ENCODE peak calls at places on chromosome 20, in four cellular contexts. L is NCI-H2081, G is DMS79 treated with DMSO at 0.1 percent for 48 hours, S is MCF 10A. W is an unnamed sample.

GRCh38 chr20:1334370-1334731 is 5.4 kb upstream of the SDCBP2 start:
- DNase-seq in L (no peak), G (no peak), S (no peak), W (no peak)

GRCh38 chr20:46558511-46558959 is 8.1 kb upstream of the OCSTAMP start:
- DNase-seq in L (no peak), G (no peak), S (peak; percentile 80), W (peak; percentile 71)

GRCh38 chr20:20435453-20435852 is 67.5 kb downstream of the INSM1 start:
- DNase-seq in L (peak; percentile 37), G (no peak), S (no peak), W (no peak)

GRCh38 chr20:61733891-61734732 is 331.6 kb downstream of the TAF4 start:
- DNase-seq in L (no peak), G (no peak), S (no peak), W (no peak)

GRCh38 chr20:50304883-50305635 is 114.4 kb downstream of the CEBPB start:
- DNase-seq in L (no peak), G (no peak), S (peak; percentile 59), W (no peak)

GRCh38 chr20:51749674-51750036 is 18.5 kb downstream of the ATP9A start:
- DNase-seq in L (no peak), G (no peak), S (peak; percentile 67), W (no peak)

GRCh38 chr20:24708411-24709295 is 239.2 kb downstream of the SYNDIG1 start:
- DNase-seq in L (no peak), G (no peak), S (no peak), W (no peak)

GRCh38 chr20:13453367-13453766 is 185.4 kb downstream of the TASP1 start:
- DNase-seq in L (no peak), G (no peak), S (no peak), W (no peak)

GRCh38 chr20:57562541-57563465 is 1.9 kb downstream of the PCK1 start:
- DNase-seq in L (no peak), G (no peak), S (no peak), W (no peak)

GRCh38 chr20:61842011-61842410 is 223.7 kb downstream of the TAF4 start:
- DNase-seq in L (no peak), G (peak; percentile 54), S (no peak), W (no peak)

GRCh38 chr20:2708073-2708415 is 15.5 kb downstream of the EBF4 start:
- DNase-seq in L (no peak), G (peak; percentile 90), S (no peak), W (no peak)

GRCh38 chr20:24994470-24995368 is 2.2 kb upstream of the APMAP start:
- DNase-seq in L (peak; percentile 74), G (peak; percentile 60), S (peak; percentile 84), W (no peak)

GRCh38 chr20:51220293-51220706 is 197.4 kb upstream of the KCNG1 start:
- DNase-seq in L (no peak), G (no peak), S (peak; percentile 22), W (no peak)

GRCh38 chr20:4896971-4897497 is 104.3 kb downstream of the SLC23A2 start:
- DNase-seq in L (peak; percentile 35), G (no peak), S (no peak), W (peak; percentile 36)

GRCh38 chr20:8918145-8918544 is 150.7 kb upstream of the PLCB4 start:
- DNase-seq in L (no peak), G (no peak), S (no peak), W (no peak)

GRCh38 chr20:35618372-35619131 is 2.9 kb downstream of the SPAG4 start:
- DNase-seq in L (no peak), G (no peak), S (peak; percentile 49), W (no peak)

GRCh38 chr20:16485406-16485805 is 87.8 kb downstream of the KIF16B start:
- DNase-seq in L (no peak), G (no peak), S (peak; percentile 18), W (no peak)

GRCh38 chr20:7926767-7927166 is 13.5 kb downstream of the HAO1 start:
- DNase-seq in L (peak; percentile 9), G (no peak), S (peak; percentile 50), W (no peak)

GRCh38 chr20:8515810-8516435 is 383.9 kb downstream of the PLCB1 start:
- DNase-seq in L (no peak), G (no peak), S (no peak), W (no peak)

GRCh38 chr20:23200914-23201313 is 114.8 kb upstream of the CD93 start:
- DNase-seq in L (peak; percentile 29), G (no peak), S (peak; percentile 79), W (peak; percentile 42)

GRCh38 chr20:13447385-13448180 is 191.1 kb downstream of the TASP1 start:
- DNase-seq in L (no peak), G (no peak), S (no peak), W (no peak)

GRCh38 chr20:2698912-2699311 is 6.3 kb downstream of the EBF4 start:
- DNase-seq in L (no peak), G (peak; percentile 6), S (no peak), W (no peak)

GRCh38 chr20:53942121-53942816 is 128.1 kb downstream of the BCAS1 start:
- DNase-seq in L (no peak), G (no peak), S (no peak), W (peak; percentile 28)

GRCh38 chr20:48360338-48360698 is 467.5 kb downstream of the PREX1 start:
- DNase-seq in L (no peak), G (no peak), S (no peak), W (no peak)

GRCh38 chr20:35907017-35907685 is 47.2 kb downstream of the SCAND1 start:
- DNase-seq in L (no peak), G (peak; percentile 4), S (no peak), W (no peak)

GRCh38 chr20:61988665-61989064 is 77.0 kb downstream of the TAF4 start:
- DNase-seq in L (no peak), G (no peak), S (no peak), W (no peak)

GRCh38 chr20:667351-668034 is 8.1 kb downstream of the SCRT2 start:
- DNase-seq in L (peak; percentile 25), G (no peak), S (peak; percentile 55), W (peak; percentile 19)

GRCh38 chr20:47543006-47543431 is 41.3 kb downstream of the NCOA3 start:
- DNase-seq in L (no peak), G (no peak), S (no peak), W (no peak)

GRCh38 chr20:56422131-56422823 is 10.2 kb downstream of the CASS4 start:
- DNase-seq in L (no peak), G (no peak), S (peak; percentile 23), W (peak; percentile 45)

GRCh38 chr20:62511915-62512610 is 36.3 kb upstream of the GATA5 start:
- DNase-seq in L (no peak), G (peak; percentile 44), S (no peak), W (no peak)

GRCh38 chr20:62911701-62912280 is 14.5 kb downstream of the DIDO1 start:
- DNase-seq in L (no peak), G (no peak), S (no peak), W (no peak)

GRCh38 chr20:62953839-62954703 is 1.6 kb downstream of the SLC17A9 start:
- DNase-seq in L (peak; percentile 69), G (peak; percentile 92), S (no peak), W (no peak)

W was measured in foreskin keratinocyte.